ENCODE peak calls at places on chromosomes 1 and 21, in four cellular contexts. L is transverse colon, O is ovary, F is stomach. J is an unnamed sample.

GRCh38 chr1:155241069-155241679 is 14.1 kb downstream of the ENTREP3 start:
- DNase-seq in O (peak; percentile 61), F (peak; percentile 80), L (peak; percentile 84), J (no peak)

GRCh38 chr1:48674641-48675040 is 102.0 kb downstream of the BEND5 start:
- DNase-seq in F (no peak), O (no peak), L (no peak), J (no peak)

GRCh38 chr1:214840366-214840765 is 237.4 kb downstream of the CENPF start:
- DNase-seq in O (no peak), L (no peak), F (no peak), J (no peak)

GRCh38 chr1:38527373-38527966 is 332.1 kb downstream of the RRAGC start:
- DNase-seq in O (no peak), L (peak; percentile 56), F (peak; percentile 54), J (no peak)

GRCh38 chr1:111463029-111463683 is 10.6 kb upstream of the C1orf162 start:
- DNase-seq in L (no peak), O (no peak), F (no peak), J (no peak)

GRCh38 chr1:3007298-3008147 is 13.7 kb upstream of the ACTRT2 start:
- DNase-seq in O (no peak), L (no peak), F (no peak), J (no peak)

GRCh38 chr1:15124362-15125100 is 29.0 kb upstream of the TMEM51 start:
- DNase-seq in L (no peak), F (no peak), O (peak; percentile 13), J (no peak)

GRCh38 chr1:166432655-166433054 is 265.9 kb upstream of the FAM78B start:
- DNase-seq in F (no peak), L (no peak), O (no peak), J (no peak)

GRCh38 chr1:32612189-32612881 is 38.0 kb downstream of the ZBTB8OS start:
- DNase-seq in F (peak; percentile 91), L (peak; percentile 89), O (peak; percentile 45), J (peak; percentile 93)

GRCh38 chr1:223363057-223363855 is 720 bp downstream of the SUSD4 start:
- DNase-seq in L (peak; percentile 16), F (no peak), O (peak; percentile 72), J (no peak)

GRCh38 chr21:34073032-34073748 is at the start of the genes MRPS6 and SLC5A3:
- DNase-seq in O (peak; percentile 87), F (peak; percentile 87), L (peak; percentile 89), J (no peak)

GRCh38 chr21:19290328-19290727 is 886.7 kb upstream of the TMPRSS15 start:
- DNase-seq in F (no peak), O (no peak), L (no peak), J (no peak)

GRCh38 chr1:201219481-201220387 is 29.1 kb downstream of the IGFN1 start:
- DNase-seq in O (no peak), L (no peak), F (no peak), J (no peak)

GRCh38 chr1:119549719-119550141 is 42.7 kb downstream of the HSD3B1 start:
- DNase-seq in O (peak; percentile 51), L (peak; percentile 32), F (peak; percentile 39), J (no peak)

GRCh38 chr1:62457955-62458354 is 21.1 kb downstream of the USP1 start:
- DNase-seq in F (no peak), L (no peak), O (no peak), J (no peak)

GRCh38 chr21:35075546-35075945 is 26.4 kb upstream of the RUNX1 start:
- DNase-seq in L (no peak), O (no peak), F (no peak), J (no peak)

GRCh38 chr1:41673806-41674205 is 189.3 kb upstream of the EDN2 start:
- DNase-seq in F (no peak), O (no peak), L (no peak), J (no peak)

GRCh38 chr1:110945626-110946025 is 18.1 kb downstream of the LRIF1 start:
- DNase-seq in L (no peak), O (no peak), F (no peak), J (no peak)

GRCh38 chr1:43197343-43198127 is 25.4 kb downstream of the CFAP57 start:
- DNase-seq in F (no peak), O (no peak), L (no peak), J (no peak)

GRCh38 chr1:103900005-103900404 is 150.3 kb downstream of the AMY1C start:
- DNase-seq in F (no peak), O (no peak), L (no peak), J (no peak)

GRCh38 chr1:159010398-159010797 is 691 bp downstream of the IFI16 start:
- DNase-seq in F (no peak), L (no peak), O (no peak), J (no peak)

GRCh38 chr1:155932085-155932484 is 2.1 kb downstream of the KHDC4 start:
- DNase-seq in O (no peak), F (no peak), L (no peak), J (no peak)

GRCh38 chr1:2556277-2557145 is at the start of gene TNFRSF14:
- DNase-seq in F (peak; percentile 74), L (peak; percentile 84), O (peak; percentile 52), J (no peak)

GRCh38 chr1:154725841-154726240 is 117.9 kb upstream of the ADAR start:
- DNase-seq in L (no peak), F (no peak), O (no peak), J (no peak)

GRCh38 chr1:48232722-48233121 is 10.2 kb downstream of the SLC5A9 start:
- DNase-seq in F (no peak), O (no peak), L (no peak), J (no peak)

GRCh38 chr21:41571938-41572510 is 64.1 kb upstream of the TMPRSS2 start:
- DNase-seq in F (no peak), L (no peak), O (no peak), J (no peak)

GRCh38 chr1:21673277-21673780 is 4.2 kb upstream of the RAP1GAP start:
- DNase-seq in L (peak; percentile 36), O (peak; percentile 61), F (peak; percentile 82), J (no peak)

GRCh38 chr21:46063227-46063626 is 34.7 kb upstream of the COL6A2 start:
- DNase-seq in L (no peak), O (no peak), F (no peak), J (peak; percentile 50)

GRCh38 chr1:200535605-200536004 is 84.9 kb downstream of the KIF14 start:
- DNase-seq in L (peak; percentile 36), F (peak; percentile 53), O (no peak), J (no peak)

GRCh38 chr1:220144051-220144450 is 50.1 kb downstream of the IARS2 start:
- DNase-seq in L (no peak), F (no peak), O (no peak), J (no peak)

GRCh38 chr1:220153147-220153546 is 59.2 kb downstream of the IARS2 start:
- DNase-seq in O (no peak), F (no peak), L (no peak), J (no peak)

GRCh38 chr1:220151454-220151853 is 57.5 kb downstream of the IARS2 start:
- DNase-seq in F (peak; percentile 34), O (peak; percentile 24), L (no peak), J (no peak)

DNA sequence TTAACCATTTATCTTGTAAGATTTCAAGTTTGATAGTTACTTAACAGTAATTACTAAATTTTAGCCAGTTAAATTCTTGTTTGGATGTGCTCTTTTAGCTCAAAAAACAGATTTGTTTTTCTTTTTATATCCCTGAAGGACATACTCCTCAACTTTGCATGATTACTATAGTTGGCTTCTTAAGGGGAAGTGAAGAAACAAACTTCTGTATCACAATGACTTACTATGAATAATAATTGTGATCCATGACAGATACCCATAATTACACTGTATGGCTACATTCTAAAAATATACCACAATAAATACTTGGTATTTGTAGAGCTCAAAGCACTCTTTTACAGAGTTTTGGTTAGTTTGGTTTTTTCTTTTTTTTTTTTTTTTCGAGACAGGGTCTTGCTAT is 55.8 kb downstream of the IARS2 start:
- DNase-seq in O (no peak), F (no peak), L (no peak), J (no peak)
- H3K4me3 ChIP-seq in O (no peak overlapping the region), F (no peak overlapping the region), L (no peak overlapping the region), J (no peak overlapping the region)

DNA sequence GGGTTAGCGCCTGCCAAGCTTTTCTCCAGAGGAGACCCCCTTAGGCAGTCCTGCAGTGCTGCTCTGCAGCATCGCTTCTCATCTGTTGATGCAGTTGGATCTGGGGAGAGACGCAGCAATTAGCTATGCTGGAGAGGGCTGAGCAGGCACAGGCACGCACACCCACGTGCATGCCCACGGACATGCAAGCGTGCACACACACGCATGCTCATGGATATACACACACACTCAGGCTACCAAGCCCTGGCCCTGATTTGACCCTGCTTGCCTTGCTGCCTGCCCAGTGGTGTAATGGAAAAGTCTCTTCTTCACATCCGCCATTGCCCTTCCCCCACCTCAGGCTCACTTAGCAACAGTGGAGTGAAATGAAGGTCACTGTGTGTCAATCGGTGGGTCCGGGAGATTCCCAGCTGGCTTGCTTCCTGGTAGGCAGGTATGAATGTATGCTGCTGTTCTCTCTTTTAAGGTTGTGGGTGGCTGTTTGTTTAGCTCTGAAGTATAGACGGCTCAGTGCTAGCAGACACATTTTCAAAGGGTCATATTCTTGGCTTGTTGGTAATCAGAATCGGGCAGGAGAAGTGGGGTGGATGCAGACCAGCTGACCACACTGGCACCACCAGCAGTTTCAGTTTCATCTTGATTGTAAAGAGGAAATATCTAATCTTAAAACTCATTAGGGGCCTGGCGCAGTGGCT is 9.5 kb downstream of the ATP1B1 start:
- DNase-seq in F (peak; percentile 86), O (no peak), L (peak; percentile 80), J (no peak)
- TF ChIP-seq EP300 in F (no peak), O (no peak), L (no peak), J (no peak)

DNA sequence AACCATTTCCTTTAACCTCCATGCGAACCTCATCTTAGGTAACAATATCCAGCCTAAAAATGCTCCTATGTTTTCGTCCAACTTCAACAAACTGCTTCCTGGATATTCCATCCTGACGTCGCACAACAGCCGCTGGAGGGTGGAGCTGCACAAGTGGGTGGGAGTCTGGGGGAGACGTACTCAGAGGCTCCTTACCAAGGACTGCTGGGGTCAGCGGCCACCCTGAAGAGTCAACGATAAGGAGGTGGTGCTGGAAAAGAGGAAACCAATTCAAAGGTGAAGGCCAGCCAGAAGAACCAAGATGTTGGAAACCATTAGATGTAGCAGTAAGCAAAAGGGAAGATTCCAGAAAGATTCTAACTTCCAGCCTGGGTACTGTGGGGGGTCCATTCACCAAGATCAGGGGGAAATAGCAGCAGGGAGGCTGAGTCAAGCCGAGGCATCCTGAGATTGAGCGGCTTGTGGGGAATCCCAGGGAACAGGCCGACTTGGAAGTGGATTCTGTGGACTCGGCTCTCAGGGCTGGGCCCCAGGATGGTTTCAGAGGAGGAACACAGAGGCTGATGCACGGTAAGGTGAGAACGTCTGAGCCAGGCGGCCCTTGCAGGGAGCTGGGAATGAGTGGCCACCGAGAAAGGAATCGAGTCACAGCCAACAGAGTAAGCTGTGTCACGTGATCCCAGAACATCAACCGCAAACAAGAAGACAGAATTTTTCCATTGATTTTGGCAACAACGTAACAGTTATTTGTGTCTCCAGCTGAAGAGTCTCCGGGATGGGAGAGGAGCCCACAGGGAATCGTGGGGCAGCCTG is 375.7 kb downstream of the NPHP4 start:
- DNase-seq in L (no peak), F (no peak), O (no peak), J (peak; percentile 68)
- H3K27me3 ChIP-seq in L (peaks cover 7% of the 10 kb centered on the region), F (peaks cover 55% of the 10 kb centered on the region), O (no peaks in the 10 kb centered on the region), J (no peaks in the 10 kb centered on the region)

DNA sequence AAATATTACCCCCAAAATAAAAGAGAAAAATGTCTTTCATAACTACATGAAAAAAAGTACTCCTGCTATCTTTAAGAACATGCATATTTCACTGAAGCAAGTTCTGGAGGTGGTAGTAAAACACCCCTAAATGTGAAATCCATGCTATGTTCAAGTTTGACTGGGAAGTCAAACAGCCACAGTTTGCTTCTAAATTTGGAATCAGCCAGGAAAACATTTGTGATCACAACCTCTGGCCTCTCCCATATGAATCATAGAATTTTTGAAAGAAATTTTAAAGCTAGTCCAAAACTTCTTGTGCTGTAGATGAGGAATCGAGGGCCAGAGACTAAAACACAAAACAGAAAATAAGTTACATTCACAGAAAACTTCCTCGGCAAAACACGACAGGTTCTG is 6.6 kb downstream of the SORT1 start:
- DNase-seq in L (no peak), O (no peak), F (no peak), J (no peak)
- H3K4me3 ChIP-seq in L (peak overlapping the region; percentile 13), O (no peak overlapping the region), F (no peak overlapping the region), J (peak overlapping the region; percentile 75)

J was measured in esophagus muscularis mucosa.